ENCODE peak calls at places on chromosomes 5 and 9, in five cellular contexts. K is heart left ventricle; Y is aorta; Z is GM12878; W is naive thymus-derived CD4-positive, alpha-beta T cell. V is an unnamed sample.

GRCh38 chr5:116938488-116938887 is 363.9 kb upstream of the SEMA6A start:
- ATAC-seq in K (peak), Y (no peak), W (no peak), Z (peak), V (no peak)

GRCh38 chr5:73443725-73444498 is 4.7 kb downstream of the FOXD1 start:
- ATAC-seq in K (no peak), W (no peak), Y (no peak), Z (no peak), V (no peak)

GRCh38 chr5:7015586-7016256 is 302.5 kb downstream of the TENT4A start:
- ATAC-seq in W (no peak), Y (no peak), Z (no peak), K (no peak), V (no peak)

GRCh38 chr9:113675475-113675941 is 200.6 kb upstream of the ZNF618 start:
- ATAC-seq in W (peak), K (peak), Z (no peak), Y (peak), V (peak)

GRCh38 chr5:147349241-147349640 is 114.4 kb downstream of the STK32A start:
- ATAC-seq in Z (no peak), W (no peak), K (no peak), Y (no peak), V (no peak)

GRCh38 chr5:176810687-176811501 is 535 bp downstream of the UNC5A start:
- ATAC-seq in Z (no peak), K (no peak), Y (no peak), W (no peak), V (no peak)

GRCh38 chr5:173736923-173737412 is 120.5 kb upstream of the BOD1 start:
- ATAC-seq in Y (no peak), K (no peak), Z (peak), W (peak), V (no peak)

GRCh38 chr9:123645126-123645525 is 284.8 kb downstream of the DENND1A start:
- ATAC-seq in Z (no peak), Y (no peak), K (no peak), W (no peak), V (no peak)

GRCh38 chr9:35517552-35518211 is 27.8 kb downstream of the RUSC2 start:
- ATAC-seq in Z (no peak), W (no peak), Y (no peak), K (no peak), V (peak)

GRCh38 chr5:77262685-77263084 is 52.2 kb downstream of the PDE8B start:
- ATAC-seq in Y (no peak), Z (no peak), W (no peak), K (no peak), V (no peak)

GRCh38 chr9:68551191-68551590 is 10.5 kb upstream of the TMEM252 start:
- ATAC-seq in W (peak), K (no peak), Y (no peak), Z (no peak), V (no peak)

GRCh38 chr5:82426419-82427154 is 148.4 kb upstream of the RPS23 start:
- ATAC-seq in W (no peak), Y (peak), K (peak), Z (no peak), V (peak)

GRCh38 chr5:76221311-76221710 is 138.1 kb downstream of the SV2C start:
- ATAC-seq in K (no peak), W (no peak), Z (no peak), Y (no peak), V (no peak)

GRCh38 chr5:40416588-40416987 is 263.1 kb upstream of the PTGER4 start:
- ATAC-seq in W (no peak), K (no peak), Y (no peak), Z (no peak), V (no peak)

GRCh38 chr9:136928591-136928990 is 15.9 kb downstream of the FBXW5 start:
- ATAC-seq in W (peak), Y (peak), K (peak), Z (peak), V (no peak)

GRCh38 chr9:135130266-135130976 is 43.0 kb downstream of the OLFM1 start:
- ATAC-seq in Y (no peak), Z (no peak), W (no peak), K (no peak), V (peak)

GRCh38 chr5:39198080-39198479 is 21.3 kb downstream of the FYB1 start:
- ATAC-seq in W (no peak), K (no peak), Z (no peak), Y (no peak), V (no peak)

GRCh38 chr5:32071351-32071944 is 102.7 kb downstream of the GOLPH3 start:
- ATAC-seq in K (no peak), Z (no peak), W (no peak), Y (no peak), V (peak)

GRCh38 chr5:142669479-142669878 is 16.4 kb downstream of the FGF1 start:
- ATAC-seq in K (no peak), Y (peak), Z (no peak), W (no peak), V (peak)

GRCh38 chr9:120291050-120291449 is 288.9 kb downstream of the CDK5RAP2 start:
- ATAC-seq in W (no peak), K (no peak), Z (no peak), Y (no peak), V (no peak)

GRCh38 chr9:4058931-4059330 is 240.9 kb downstream of the GLIS3 start:
- ATAC-seq in Y (no peak), W (no peak), K (no peak), Z (no peak), V (no peak)

GRCh38 chr9:4062966-4063365 is 236.9 kb downstream of the GLIS3 start:
- ATAC-seq in Z (no peak), K (no peak), W (no peak), Y (no peak), V (no peak)

GRCh38 chr9:4066120-4066519 is 233.7 kb downstream of the GLIS3 start:
- ATAC-seq in Z (no peak), W (no peak), K (no peak), Y (no peak), V (no peak)

GRCh38 chr9:4065054-4065453 is 234.8 kb downstream of the GLIS3 start:
- ATAC-seq in W (no peak), Y (no peak), K (no peak), Z (no peak), V (no peak)

DNA sequence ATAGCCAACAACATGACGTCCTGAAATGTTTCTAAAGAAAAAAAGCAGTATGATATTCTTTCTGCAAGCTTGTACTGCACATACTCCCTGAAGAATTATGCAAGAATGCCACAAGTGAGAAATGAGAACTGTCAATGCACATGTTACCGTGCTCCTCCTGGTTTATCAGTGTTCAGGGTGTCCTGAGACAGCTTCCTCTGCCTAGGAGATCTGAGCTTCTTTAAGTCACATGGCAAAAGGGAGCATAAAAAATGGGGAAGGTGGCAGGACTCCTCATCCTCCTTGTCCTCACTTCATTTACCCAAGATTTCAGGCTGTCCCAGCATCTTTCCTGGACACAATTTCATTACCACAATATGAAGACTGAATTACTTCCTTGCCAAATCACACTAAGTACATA is 238.2 kb downstream of the GLIS3 start:
- ATAC-seq in W (no peak), K (no peak), Z (no peak), Y (no peak), V (no peak)
- H3K4me3 ChIP-seq in W (no peak), K (no peak), Z (no peak), Y (no peak), V (no peak)

GRCh38 chr9:115524467-115525059 is 406.6 kb upstream of the TNC start:
- ATAC-seq in W (no peak), Z (peak), K (no peak), Y (peak), V (peak)
- H3K4me3 ChIP-seq in W (no peak), Z (no peak), K (no peak), Y (no peak), V (no peak)

DNA sequence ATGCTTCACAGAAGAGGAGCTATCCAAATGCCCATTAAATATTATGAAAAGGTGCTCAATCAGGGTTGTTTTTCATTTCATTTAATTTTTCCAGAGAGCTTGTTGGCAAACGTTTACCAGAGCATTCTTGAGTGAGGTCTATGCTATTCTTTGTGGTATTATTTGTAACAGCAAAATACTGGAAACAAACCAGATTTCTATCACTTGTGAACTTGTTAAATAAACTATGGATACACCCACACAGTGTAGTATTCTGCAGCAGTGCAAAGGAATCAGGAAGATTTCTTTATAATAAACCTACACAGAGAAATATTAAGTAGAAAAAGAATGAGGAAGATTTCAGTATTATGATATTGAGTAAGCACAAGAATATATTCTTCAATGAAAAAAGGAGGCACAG is 15.0 kb upstream of the SLC1A1 start:
- ATAC-seq in K (no peak), Z (no peak), W (no peak), Y (no peak), V (no peak)
- H3K4me3 ChIP-seq in K (no peak), Z (no peak), W (no peak), Y (no peak), V (no peak)

GRCh38 chr5:150498501-150498900 is 9.4 kb upstream of the NDST1 start:
- ATAC-seq in K (no peak), Y (no peak), Z (no peak), W (no peak), V (no peak)

GRCh38 chr5:150497989-150498317 is 10.0 kb upstream of the NDST1 start:
- ATAC-seq in K (no peak), W (no peak), Y (peak), Z (no peak), V (peak)

GRCh38 chr5:150496098-150496497 is 11.8 kb upstream of the NDST1 start:
- ATAC-seq in Y (no peak), Z (no peak), W (no peak), K (no peak), V (no peak)

GRCh38 chr5:150496534-150496933 is 11.4 kb upstream of the NDST1 start:
- ATAC-seq in W (no peak), K (no peak), Y (no peak), Z (no peak), V (no peak)

GRCh38 chr5:150497274-150497988 is 10.5 kb upstream of the NDST1 start:
- ATAC-seq in K (peak), Y (peak), W (no peak), Z (no peak), V (peak)
- H3K4me3 ChIP-seq in K (no peak), Y (no peak), W (no peak), Z (no peak), V (no peak)

GRCh38 chr5:140348104-140348503 is 1.7 kb upstream of the HBEGF start:
- ATAC-seq in K (no peak), Z (no peak), Y (no peak), W (no peak), V (no peak)

GRCh38 chr5:140345919-140346347 is 470 bp downstream of the HBEGF start:
- ATAC-seq in K (peak), Y (peak), W (peak), Z (peak), V (peak)

GRCh38 chr5:140346348-140347221 is at the start of gene HBEGF:
- ATAC-seq in Y (peak), Z (peak), K (peak), W (peak), V (peak)

GRCh38 chr5:140349244-140349643 is 2.8 kb upstream of the HBEGF start:
- ATAC-seq in Y (no peak), W (no peak), K (no peak), Z (no peak), V (no peak)

DNA sequence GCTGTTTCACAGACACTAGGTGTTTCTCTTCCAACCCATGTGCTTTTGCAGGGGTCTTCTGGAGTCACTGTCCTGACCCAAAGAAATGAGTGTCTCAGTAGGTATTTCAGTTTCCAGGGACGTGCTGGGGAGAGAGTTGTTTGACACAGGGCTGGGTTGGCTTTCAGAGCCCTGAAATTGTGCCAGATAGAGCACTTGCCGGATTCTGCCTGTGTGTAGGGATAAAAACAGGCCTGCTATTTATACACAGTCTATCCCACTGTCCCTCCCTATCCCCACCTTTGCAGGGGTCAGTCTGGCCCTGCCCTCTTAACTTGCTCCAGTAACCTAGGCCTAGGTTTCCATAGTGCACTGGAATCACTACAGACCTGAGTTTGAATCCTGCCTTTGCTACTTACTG is 979 bp upstream of the HBEGF start:
- ATAC-seq in W (no peak), Y (no peak), K (peak), Z (no peak), V (no peak)
- H3K4me3 ChIP-seq in W (peak), Y (no peak), K (peak), Z (peak), V (no peak)